ENCODE peak calls at places on chromosomes 4 and X, in five cellular contexts. F, A, C, E and O are unnamed samples.

GRCh38 chr4:168098257-168098717 is 6.0 kb downstream of the ANXA10 start:
- DNase-seq in C (peak; percentile 16), E (peak; percentile 62), F (no peak), A (no peak), O (peak; percentile 45)

GRCh38 chr4:123896446-123897071 is 500.0 kb downstream of the SPRY1 start:
- DNase-seq in F (no peak), E (no peak), A (no peak), C (peak; percentile 2), O (no peak)

GRCh38 chr4:147747787-147748454 is 16.0 kb downstream of the ARHGAP10 start:
- DNase-seq in F (no peak), A (no peak), E (no peak), C (no peak), O (no peak)

GRCh38 chrX:13747836-13748235 is 13.3 kb downstream of the OFD1 start:
- DNase-seq in C (peak; percentile 27), F (no peak), E (peak; percentile 76), A (peak; percentile 40), O (no peak)

GRCh38 chrX:123481908-123482873 is 250.7 kb downstream of the THOC2 start:
- DNase-seq in C (no peak), A (no peak), E (peak; percentile 27), F (no peak), O (no peak)

GRCh38 chrX:39162322-39162721 is 361.1 kb downstream of the MID1IP1 start:
- DNase-seq in C (no peak), F (peak; percentile 60), E (no peak), A (peak; percentile 38), O (no peak)

GRCh38 chrX:47523297-47523696 is 37.7 kb upstream of the ARAF start:
- DNase-seq in A (peak; percentile 69), E (peak; percentile 55), C (peak; percentile 72), F (peak; percentile 92), O (no peak)

GRCh38 chr4:60805500-60806313 is 394.4 kb upstream of the ADGRL3 start:
- DNase-seq in E (peak; percentile 31), C (no peak), A (no peak), F (no peak), O (peak; percentile 33)

GRCh38 chr4:47703008-47703407 is 134.9 kb downstream of the CORIN start:
- DNase-seq in C (no peak), A (no peak), F (no peak), E (no peak), O (no peak)

GRCh38 chr4:73701116-73701515 is 39.3 kb upstream of the CXCL8 start:
- DNase-seq in F (no peak), C (no peak), E (peak; percentile 32), A (no peak), O (no peak)

GRCh38 chrX:112834976-112835375 is 5.7 kb downstream of the AMOT start:
- DNase-seq in A (no peak), E (no peak), F (no peak), C (no peak), O (no peak)

GRCh38 chr4:69860007-69860406 is at the start of gene SULT1E1:
- DNase-seq in A (no peak), C (no peak), E (peak; percentile 0), F (no peak), O (peak; percentile 94)

GRCh38 chr4:152729466-152729865 is 49.7 kb upstream of the TMEM154 start:
- DNase-seq in F (no peak), C (peak; percentile 45), E (peak; percentile 11), A (no peak), O (peak; percentile 68)

GRCh38 chr4:153748378-153748777 is 11.4 kb downstream of the RNF175 start:
- DNase-seq in F (no peak), E (peak; percentile 38), A (no peak), C (peak; percentile 65), O (peak; percentile 94)

GRCh38 chrX:42466706-42467105 is 311.3 kb downstream of the PPP1R2C start:
- DNase-seq in A (no peak), E (no peak), F (no peak), C (no peak), O (no peak)

GRCh38 chrX:126272795-126273497 is 106.9 kb upstream of the DCAF12L2 start:
- DNase-seq in A (no peak), E (no peak), F (no peak), C (no peak), O (no peak)

GRCh38 chrX:84187501-84188319 is at the start of gene RPS6KA6:
- DNase-seq in F (peak; percentile 54), C (peak; percentile 3), A (no peak), E (peak; percentile 22), O (peak; percentile 15)

GRCh38 chr4:156609421-156609820 is 362.2 kb downstream of the PDGFC start:
- DNase-seq in C (no peak), E (no peak), A (no peak), F (peak; percentile 47), O (no peak)

GRCh38 chr4:40662962-40663604 is 33.4 kb upstream of the RBM47 start:
- DNase-seq in C (peak; percentile 26), F (no peak), E (peak; percentile 89), A (no peak), O (peak; percentile 65)

GRCh38 chrX:148536961-148537360 is 36.5 kb downstream of the AFF2 start:
- DNase-seq in A (no peak), C (no peak), E (no peak), F (no peak), O (peak; percentile 39)

GRCh38 chr4:152485726-152486276 is 50.1 kb downstream of the FBXW7 start:
- DNase-seq in E (peak; percentile 94), A (peak; percentile 62), F (no peak), C (no peak), O (peak; percentile 54)

GRCh38 chr4:100988876-100989275 is 358.4 kb downstream of the PPP3CA start:
- DNase-seq in E (no peak), A (no peak), F (no peak), C (no peak), O (no peak)

GRCh38 chr4:42914937-42915336 is 22.4 kb downstream of the GRXCR1 start:
- DNase-seq in A (no peak), C (no peak), F (no peak), E (no peak), O (no peak)

GRCh38 chr4:120844528-120844921 is 78.0 kb downstream of the PRDM5 start:
- DNase-seq in A (no peak), F (no peak), C (no peak), E (no peak), O (no peak)

GRCh38 chrX:47814853-47815252 is 21.8 kb upstream of the ZNF81 start:
- DNase-seq in F (no peak), A (no peak), C (no peak), E (no peak), O (no peak)

GRCh38 chrX:130339408-130340222 is at the start of gene SLC25A14:
- DNase-seq in C (peak; percentile 71), E (peak; percentile 66), F (peak; percentile 85), A (peak; percentile 79), O (peak; percentile 31)

GRCh38 chrX:13283968-13284914 is 35.6 kb downstream of the ATXN3L start:
- DNase-seq in A (no peak), C (peak; percentile 1), E (peak; percentile 78), F (no peak), O (peak; percentile 65)

GRCh38 chr4:152460488-152460887 is 75.4 kb downstream of the FBXW7 start:
- DNase-seq in C (no peak), A (no peak), F (no peak), E (peak; percentile 78), O (no peak)

GRCh38 chr4:86934147-86934771 is 552 bp upstream of the AFF1 start:
- DNase-seq in A (no peak), F (no peak), E (no peak), C (no peak), O (no peak)

GRCh38 chr4:138216272-138216867 is 25.8 kb downstream of the SLC7A11 start:
- DNase-seq in F (no peak), E (no peak), C (no peak), A (no peak), O (no peak)

GRCh38 chr4:94649381-94650128 is 108.2 kb upstream of the BMPR1B start:
- DNase-seq in E (peak; percentile 32), C (no peak), A (no peak), F (no peak), O (no peak)

GRCh38 chrX:40273356-40274050 is 175.7 kb upstream of the BCOR start:
- DNase-seq in A (no peak), F (peak; percentile 58), C (no peak), E (peak; percentile 35), O (no peak)

GRCh38 chrX:19682712-19683331 is 167.5 kb upstream of the MAP3K15 start:
- DNase-seq in E (peak; percentile 94), C (peak; percentile 45), F (peak; percentile 75), A (peak; percentile 82), O (no peak)

GRCh38 chr4:99960648-99961047 is 10.6 kb upstream of the H2AZ1 start:
- DNase-seq in F (no peak), A (no peak), C (no peak), E (no peak), O (no peak)

GRCh38 chrX:68719181-68719903 is 71.9 kb downstream of the STARD8 start:
- DNase-seq in E (no peak), A (no peak), C (no peak), F (peak; percentile 18), O (no peak)

GRCh38 chr4:4227510-4228355 is 1.0 kb upstream of the OTOP1 start:
- DNase-seq in F (no peak), E (no peak), C (no peak), A (no peak), O (no peak)
- H3K27me3 ChIP-seq in F (peaks cover 22% of the 10 kb centered on the region), E (peaks cover 42% of the 10 kb centered on the region), C (no peaks in the 10 kb centered on the region), A (peaks cover 2% of the 10 kb centered on the region), O (peaks cover 60% of the 10 kb centered on the region)

GRCh38 chrX:154372612-154373022 is 1.8 kb downstream of the FLNA start:
- DNase-seq in C (no peak), F (no peak), E (peak; percentile 65), A (peak; percentile 40), O (no peak)
- H3K27me3 ChIP-seq in C (no peaks in the 10 kb centered on the region), F (no peaks in the 10 kb centered on the region), E (no peaks in the 10 kb centered on the region), A (no peaks in the 10 kb centered on the region), O (no peaks in the 10 kb centered on the region)

DNA sequence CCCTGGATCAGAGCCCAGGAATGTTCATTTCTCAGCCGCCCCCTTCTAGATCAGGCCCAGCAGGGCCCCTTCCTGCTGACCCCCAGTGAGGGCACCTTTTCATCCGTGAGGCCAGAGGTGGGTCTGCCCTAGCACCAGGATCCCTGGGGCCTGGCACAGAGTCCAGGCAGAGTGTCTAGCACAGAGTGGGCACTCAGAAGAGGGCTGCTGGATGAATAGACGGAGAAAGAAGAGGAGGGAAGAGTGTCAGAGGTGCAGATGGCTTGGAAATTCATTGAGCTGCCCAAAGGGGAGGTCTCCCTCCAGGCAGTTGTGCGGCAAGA is 106.5 kb downstream of the CPZ start:
- DNase-seq in F (no peak), A (no peak), C (no peak), E (no peak), O (no peak)
- H3K27me3 ChIP-seq in F (peaks cover 16% of the 10 kb centered on the region), A (no peaks in the 10 kb centered on the region), C (no peaks in the 10 kb centered on the region), E (peaks cover 8% of the 10 kb centered on the region), O (no peaks in the 10 kb centered on the region)

GRCh38 chrX:153473126-153473525 is 2.8 kb upstream of the HAUS7 start:
- DNase-seq in E (no peak), F (no peak), A (no peak), C (no peak), O (no peak)
- H3K27me3 ChIP-seq in E (no peaks in the 10 kb centered on the region), F (no peaks in the 10 kb centered on the region), A (no peaks in the 10 kb centered on the region), C (no peaks in the 10 kb centered on the region), O (no peaks in the 10 kb centered on the region)

DNA sequence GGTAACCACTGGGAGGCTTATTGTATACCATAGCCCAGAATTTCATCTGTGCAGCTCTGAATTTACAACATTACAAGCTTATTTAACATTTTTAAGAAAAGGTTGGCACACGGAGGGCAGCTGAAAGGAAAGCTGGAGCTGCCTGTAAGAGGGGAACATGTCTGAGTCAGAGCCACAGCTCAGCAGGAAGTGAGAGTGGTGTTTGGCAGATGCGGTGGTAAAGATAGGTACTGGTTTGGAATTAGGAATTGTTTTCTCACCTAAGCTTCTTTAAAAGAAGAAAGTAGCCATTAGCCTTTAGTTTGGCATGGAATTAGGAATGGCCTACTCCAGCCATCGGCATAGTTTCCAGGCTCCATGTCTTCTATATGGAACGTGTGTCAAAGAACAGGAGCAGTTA is 172.5 kb upstream of the ANXA3 start:
- DNase-seq in F (no peak), E (no peak), C (peak; percentile 3), A (no peak), O (no peak)
- H3K27me3 ChIP-seq in F (no peaks in the 10 kb centered on the region), E (no peaks in the 10 kb centered on the region), C (no peaks in the 10 kb centered on the region), A (no peaks in the 10 kb centered on the region), O (no peaks in the 10 kb centered on the region)